ENCODE peak calls at places on chromosomes 7 and 10, in five cellular contexts. L, D, Z, O and Q are unnamed samples.

GRCh38 chr7:5532520-5533335 is 109.1 kb upstream of the TNRC18 start:
- DNase-seq in D (peak), Z (peak), L (peak), O (peak), Q (no peak)

GRCh38 chr10:130807096-130807495 is 504.4 kb downstream of the TCERG1L start:
- DNase-seq in L (no peak), O (peak), D (no peak), Z (no peak), Q (peak)

GRCh38 chr10:3530346-3531096 is 254.5 kb downstream of the KLF6 start:
- DNase-seq in Z (no peak), D (peak), L (no peak), O (no peak), Q (no peak)

GRCh38 chr7:135716677-135717238 is 11.2 kb downstream of the SLC13A4 start:
- DNase-seq in L (no peak), D (peak), Z (no peak), O (no peak), Q (no peak)

GRCh38 chr10:3776796-3777571 is 8.0 kb downstream of the KLF6 start:
- DNase-seq in O (no peak), Z (peak), L (no peak), D (peak), Q (peak)

GRCh38 chr7:134648456-134648855 is 1.8 kb downstream of the BPGM start:
- DNase-seq in O (no peak), Z (no peak), L (no peak), D (no peak), Q (no peak)

GRCh38 chr7:140310337-140311002 is 87.9 kb downstream of the SLC37A3 start:
- DNase-seq in L (no peak), D (no peak), Z (no peak), O (peak), Q (no peak)

GRCh38 chr7:101916876-101917275 is 99.5 kb downstream of the CUX1 start:
- DNase-seq in O (no peak), L (no peak), Z (no peak), D (no peak), Q (no peak)

GRCh38 chr10:101568054-101568745 is 19.9 kb downstream of the POLL start:
- DNase-seq in O (peak), Z (no peak), L (no peak), D (no peak), Q (no peak)

GRCh38 chr7:135664046-135664589 is 1.8 kb downstream of the STMP1 start:
- DNase-seq in Z (no peak), O (no peak), D (peak), L (no peak), Q (no peak)

GRCh38 chr7:50653116-50653854 is 88.1 kb upstream of the DDC start:
- DNase-seq in O (peak), Z (peak), D (peak), L (peak), Q (peak)

DNA sequence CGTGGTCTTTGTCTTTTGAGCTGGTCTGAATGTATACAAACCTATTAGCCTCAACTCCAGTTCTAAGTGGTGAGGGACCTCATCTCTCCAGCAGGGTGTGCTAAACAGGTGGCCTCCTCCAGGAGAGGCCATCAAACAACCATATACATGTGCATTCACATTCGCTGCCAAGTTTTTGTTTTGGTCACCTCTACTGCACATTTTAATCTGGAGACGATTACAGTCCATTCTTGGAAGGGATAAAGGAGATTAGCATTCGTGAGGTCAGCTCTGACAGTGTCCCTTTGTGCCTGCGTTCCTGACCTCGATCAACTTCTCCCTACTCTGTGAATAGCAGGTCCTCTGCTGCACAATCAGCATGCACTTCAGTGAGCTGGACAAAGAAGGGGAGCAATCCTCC is 60.8 kb downstream of the RHOBTB1 start:
- DNase-seq in Z (no peak), L (no peak), D (peak), O (no peak), Q (no peak)
- TF ChIP-seq CTCF in Z (peak), L (peak), D (peak), O (no peak), Q (peak)

DNA sequence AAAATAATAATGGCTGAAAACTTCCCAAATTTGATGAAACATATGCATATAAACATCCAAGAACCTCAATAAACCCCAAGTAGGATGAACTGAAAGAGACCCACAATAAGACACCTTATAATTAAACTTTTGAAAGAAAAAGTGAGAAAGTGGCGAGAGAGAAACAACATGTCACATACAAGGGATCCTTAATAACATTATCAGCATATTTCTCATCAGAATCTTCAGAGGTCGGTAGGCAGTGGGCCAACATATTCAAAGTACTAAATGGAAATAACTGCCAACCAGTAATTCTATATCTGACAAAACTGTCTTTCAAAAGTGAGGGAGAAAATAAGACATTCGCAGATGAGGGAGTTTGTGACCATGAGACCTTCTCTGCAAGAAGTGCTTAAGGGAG is 16.6 kb upstream of the CCDC6 start:
- DNase-seq in Z (no peak), O (no peak), D (no peak), L (no peak), Q (no peak)
- TF ChIP-seq CTCF in Z (no peak), O (no peak), D (no peak), L (no peak), Q (no peak)

GRCh38 chr10:106271237-106271636 is 893.3 kb downstream of the SORCS1 start:
- DNase-seq in L (no peak), D (no peak), O (no peak), Z (no peak), Q (no peak)
- TF ChIP-seq CTCF in L (no peak), D (no peak), O (no peak), Z (no peak), Q (no peak)

GRCh38 chr7:141712603-141713262 is 4.6 kb downstream of the WEE2 start:
- DNase-seq in Z (no peak), L (no peak), O (no peak), D (no peak), Q (no peak)
- TF ChIP-seq CTCF in Z (no peak), L (no peak), O (no peak), D (no peak), Q (no peak)